ENCODE peak calls at places on chromosomes 1 and 21, in eight cellular contexts. E is left lung, W is OCI-LY7, P is sigmoid colon, M is fibroblast of lung, I is psoas muscle, L is tibial artery, C is left ventricle myocardium inferior. V is an unnamed sample.

GRCh38 chr1:162485236-162485635 is 12.4 kb upstream of the UHMK1 start:
- DNase-seq in E (no peak), W (no peak), P (no peak), M (peak; percentile 9), I (no peak), L (no peak), C (no peak), V (no peak)

GRCh38 chr1:144101397-144102050 is 129.7 kb upstream of the FAM72C start:
- DNase-seq in E (peak; percentile 88), W (no peak), P (peak; percentile 77), M (no peak), I (peak; percentile 30), L (peak; percentile 75), C (peak; percentile 26), V (peak; percentile 16)

GRCh38 chr1:112938188-112938587 is 17.8 kb downstream of the SLC16A1 start:
- DNase-seq in E (no peak), W (no peak), P (no peak), M (peak; percentile 14), I (no peak), L (no peak), C (no peak), V (no peak)

GRCh38 chr1:10210841-10211804 is 753 bp downstream of the KIF1B start:
- DNase-seq in E (peak; percentile 89), W (no peak), P (peak; percentile 98), M (peak; percentile 96), I (peak; percentile 95), L (peak; percentile 98), C (peak; percentile 92), V (peak; percentile 87)

GRCh38 chr1:147628441-147628840 is 41.9 kb downstream of the ACP6 start:
- DNase-seq in E (no peak), W (no peak), P (no peak), M (no peak), I (no peak), L (no peak), C (no peak), V (no peak)

GRCh38 chr1:225919906-225920305 is 4.1 kb downstream of the PYCR2 start:
- DNase-seq in E (no peak), W (no peak), P (peak; percentile 92), M (peak; percentile 92), I (peak; percentile 62), L (peak; percentile 77), C (peak; percentile 73), V (peak; percentile 69)

GRCh38 chr21:19712441-19712840 is 1285.8 kb upstream of the NCAM2 start:
- DNase-seq in E (no peak), W (no peak), P (no peak), M (no peak), I (no peak), L (no peak), C (no peak), V (no peak)

GRCh38 chr1:44786841-44787426 is 1.0 kb downstream of the BEST4 start:
- DNase-seq in E (peak; percentile 49), W (no peak), P (no peak), M (no peak), I (no peak), L (no peak), C (no peak), V (no peak)

GRCh38 chr1:65216989-65217388 is 69.0 kb downstream of the AK4 start:
- DNase-seq in E (no peak), W (no peak), P (no peak), M (no peak), I (no peak), L (no peak), C (no peak), V (no peak)

GRCh38 chr1:234125283-234125682 is 220.8 kb downstream of the SLC35F3 start:
- DNase-seq in E (no peak), W (peak; percentile 11), P (no peak), M (peak; percentile 51), I (no peak), L (no peak), C (no peak), V (no peak)

GRCh38 chr1:178192686-178193085 is 98.8 kb downstream of the RASAL2 start:
- DNase-seq in E (no peak), W (peak; percentile 5), P (no peak), M (peak; percentile 87), I (no peak), L (no peak), C (no peak), V (peak; percentile 23)

GRCh38 chr21:26943916-26944315 is 23.0 kb downstream of the ADAMTS5 start:
- DNase-seq in E (no peak), W (no peak), P (no peak), M (no peak), I (no peak), L (no peak), C (no peak), V (no peak)

GRCh38 chr1:10338047-10338446 is 60.8 kb upstream of the PGD start:
- DNase-seq in E (no peak), W (peak; percentile 59), P (peak; percentile 69), M (peak; percentile 35), I (peak; percentile 27), L (no peak), C (peak; percentile 40), V (peak; percentile 47)

GRCh38 chr1:168836469-168836868 is 107.5 kb upstream of the DPT start:
- DNase-seq in E (no peak), W (no peak), P (no peak), M (no peak), I (no peak), L (no peak), C (no peak), V (no peak)

GRCh38 chr1:41025979-41026819 is 4.7 kb upstream of the SLFNL1 start:
- DNase-seq in E (no peak), W (peak; percentile 30), P (no peak), M (no peak), I (no peak), L (peak; percentile 27), C (no peak), V (no peak)

GRCh38 chr1:224529844-224530243 is 86.3 kb upstream of the CNIH3 start:
- DNase-seq in E (no peak), W (no peak), P (no peak), M (no peak), I (no peak), L (no peak), C (no peak), V (no peak)

GRCh38 chr1:119159963-119160362 is 19.5 kb upstream of the WARS2 start:
- DNase-seq in E (no peak), W (no peak), P (no peak), M (no peak), I (no peak), L (no peak), C (no peak), V (no peak)

GRCh38 chr1:151612506-151613274 is 840 bp downstream of the SNX27 start:
- DNase-seq in E (no peak), W (peak; percentile 30), P (no peak), M (peak; percentile 23), I (peak; percentile 41), L (peak; percentile 70), C (peak; percentile 22), V (peak; percentile 44)

GRCh38 chr1:107362468-107362867 is 221.6 kb downstream of the NTNG1 start:
- DNase-seq in E (no peak), W (peak; percentile 31), P (no peak), M (no peak), I (no peak), L (no peak), C (no peak), V (no peak)

GRCh38 chr1:941588-942383 is 17.3 kb downstream of the NOC2L start:
- DNase-seq in E (peak; percentile 88), W (no peak), P (peak; percentile 88), M (peak; percentile 90), I (peak; percentile 79), L (peak; percentile 89), C (peak; percentile 73), V (peak; percentile 71)

GRCh38 chr1:101567582-101568189 is 330.9 kb downstream of the S1PR1 start:
- DNase-seq in E (peak; percentile 39), W (peak; percentile 53), P (no peak), M (peak; percentile 11), I (no peak), L (no peak), C (peak; percentile 15), V (peak; percentile 19)

GRCh38 chr1:117794073-117794472 is 135.3 kb downstream of the GDAP2 start:
- DNase-seq in E (no peak), W (no peak), P (no peak), M (peak; percentile 51), I (no peak), L (no peak), C (no peak), V (no peak)

GRCh38 chr1:26138974-26139558 is 19.8 kb upstream of the FAM110D start:
- DNase-seq in E (no peak), W (peak; percentile 26), P (no peak), M (no peak), I (no peak), L (no peak), C (no peak), V (no peak)

GRCh38 chr1:1206376-1207253 is at the start of gene TNFRSF18:
- DNase-seq in E (peak; percentile 86), W (no peak), P (no peak), M (peak; percentile 17), I (peak; percentile 13), L (no peak), C (peak; percentile 9), V (no peak)

GRCh38 chr1:3627515-3628253 is 2.9 kb downstream of the TPRG1L start:
- DNase-seq in E (peak; percentile 72), W (no peak), P (no peak), M (no peak), I (no peak), L (no peak), C (no peak), V (no peak)

GRCh38 chr1:208782186-208782585 is 538.0 kb upstream of the PLXNA2 start:
- DNase-seq in E (no peak), W (no peak), P (no peak), M (no peak), I (no peak), L (no peak), C (no peak), V (no peak)
- H3K9me3 ChIP-seq in E (no peaks in the 10 kb centered on the region), W (no peaks in the 10 kb centered on the region), P (no peaks in the 10 kb centered on the region), M (no peaks in the 10 kb centered on the region), I (no peaks in the 10 kb centered on the region), L (no peaks in the 10 kb centered on the region), C (peaks cover 8% of the 10 kb centered on the region), V (no peaks in the 10 kb centered on the region)

GRCh38 chr21:10521091-10521598 is at the start of gene TPTE:
- DNase-seq in E (peak; percentile 82), W (no peak), P (no peak), M (no peak), I (no peak), L (no peak), C (no peak), V (no peak)
- H3K9me3 ChIP-seq in E (peaks cover 75% of the 10 kb centered on the region), W (no peaks in the 10 kb centered on the region), P (no peaks in the 10 kb centered on the region), M (no peaks in the 10 kb centered on the region), I (no peaks in the 10 kb centered on the region), L (peaks cover 23% of the 10 kb centered on the region), C (peaks cover 46% of the 10 kb centered on the region), V (peaks cover 22% of the 10 kb centered on the region)

GRCh38 chr1:214761030-214761429 is 158.0 kb downstream of the CENPF start:
- DNase-seq in E (no peak), W (no peak), P (no peak), M (no peak), I (no peak), L (no peak), C (no peak), V (no peak)
- H3K9me3 ChIP-seq in E (peaks cover 71% of the 10 kb centered on the region), W (peaks cover 4% of the 10 kb centered on the region), P (peaks cover 13% of the 10 kb centered on the region), M (no peaks in the 10 kb centered on the region), I (peaks cover 32% of the 10 kb centered on the region), L (peaks cover 24% of the 10 kb centered on the region), C (peaks cover 86% of the 10 kb centered on the region), V (peaks cover 47% of the 10 kb centered on the region)

DNA sequence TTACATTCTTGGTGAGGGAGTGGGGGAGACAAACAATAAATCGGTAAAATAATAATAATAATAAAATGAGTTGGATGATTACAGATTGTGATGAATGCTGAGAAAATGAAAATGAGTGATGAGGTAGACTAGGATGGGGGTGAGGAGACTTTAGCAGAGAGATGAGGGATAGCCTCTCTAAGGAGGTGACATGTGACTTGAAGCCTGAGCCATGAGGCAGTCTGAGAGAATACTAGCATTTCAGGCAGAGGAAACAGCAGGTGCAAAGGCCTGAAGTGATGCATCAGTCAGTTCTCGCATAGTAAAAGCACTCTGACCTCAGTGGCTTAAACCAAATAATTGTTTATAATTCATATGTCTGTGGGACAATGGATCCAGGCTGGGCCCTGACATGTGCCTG is 181.2 kb downstream of the AGBL4 start:
- DNase-seq in E (no peak), W (no peak), P (no peak), M (no peak), I (no peak), L (no peak), C (no peak), V (no peak)
- H3K9me3 ChIP-seq in E (peaks cover 70% of the 10 kb centered on the region), W (no peaks in the 10 kb centered on the region), P (peaks cover 22% of the 10 kb centered on the region), M (no peaks in the 10 kb centered on the region), I (no peaks in the 10 kb centered on the region), L (peaks cover 30% of the 10 kb centered on the region), C (peaks cover 60% of the 10 kb centered on the region), V (no peaks in the 10 kb centered on the region)

V was measured in heart right ventricle.